ENCODE peak calls at places on chromosomes 7 and 10, in five cellular contexts. One of them, this sample, is unnamed.

GRCh38 chr10:14502451-14502850 is 171.7 kb upstream of the FRMD4A start:
- DNase-seq in CD8-positive, alpha-beta memory T cell: no peak
- DNase-seq in NB4: no peak
- DNase-seq in stimulated activated CD4-positive, alpha-beta T cell treated with anti-CD3 and anti-CD28 coated beads, Interleukin-1b, Interleukin-23, amount 100 ng/mL, for 48 hours: no peak
- DNase-seq in T-helper 2 cell: no peak
- DNase-seq in this sample: no peak

GRCh38 chr10:97023401-97024180 is 162.2 kb downstream of the SLIT1 start:
- DNase-seq in CD8-positive, alpha-beta memory T cell: no peak
- DNase-seq in NB4: no peak
- DNase-seq in stimulated activated CD4-positive, alpha-beta T cell treated with anti-CD3 and anti-CD28 coated beads, Interleukin-1b, Interleukin-23, amount 100 ng/mL, for 48 hours: no peak
- DNase-seq in T-helper 2 cell: no peak
- DNase-seq in this sample: no peak

GRCh38 chr7:14403587-14403986 is 414.1 kb upstream of the ETV1 start:
- DNase-seq in CD8-positive, alpha-beta memory T cell: no peak
- DNase-seq in NB4: no peak
- DNase-seq in stimulated activated CD4-positive, alpha-beta T cell treated with anti-CD3 and anti-CD28 coated beads, Interleukin-1b, Interleukin-23, amount 100 ng/mL, for 48 hours: no peak
- DNase-seq in T-helper 2 cell: no peak
- DNase-seq in this sample: no peak

GRCh38 chr7:1715671-1716074 is 45.6 kb downstream of the ELFN1 start:
- DNase-seq in CD8-positive, alpha-beta memory T cell: no peak
- DNase-seq in NB4: no peak
- DNase-seq in stimulated activated CD4-positive, alpha-beta T cell treated with anti-CD3 and anti-CD28 coated beads, Interleukin-1b, Interleukin-23, amount 100 ng/mL, for 48 hours: no peak
- DNase-seq in T-helper 2 cell: no peak
- DNase-seq in this sample: no peak

GRCh38 chr7:79882916-79883315 is 251.7 kb upstream of the GNAI1 start:
- DNase-seq in CD8-positive, alpha-beta memory T cell: no peak
- DNase-seq in NB4: no peak
- DNase-seq in stimulated activated CD4-positive, alpha-beta T cell treated with anti-CD3 and anti-CD28 coated beads, Interleukin-1b, Interleukin-23, amount 100 ng/mL, for 48 hours: no peak
- DNase-seq in T-helper 2 cell: no peak
- DNase-seq in this sample: no peak

GRCh38 chr10:14220026-14220425 is 110.7 kb downstream of the FRMD4A start:
- DNase-seq in CD8-positive, alpha-beta memory T cell: no peak
- DNase-seq in NB4: no peak
- DNase-seq in stimulated activated CD4-positive, alpha-beta T cell treated with anti-CD3 and anti-CD28 coated beads, Interleukin-1b, Interleukin-23, amount 100 ng/mL, for 48 hours: no peak
- DNase-seq in T-helper 2 cell: no peak
- DNase-seq in this sample: no peak

GRCh38 chr10:19828278-19829049 is 12.2 kb downstream of the PLXDC2 start:
- DNase-seq in CD8-positive, alpha-beta memory T cell: no peak
- DNase-seq in NB4: no peak
- DNase-seq in stimulated activated CD4-positive, alpha-beta T cell treated with anti-CD3 and anti-CD28 coated beads, Interleukin-1b, Interleukin-23, amount 100 ng/mL, for 48 hours: no peak
- DNase-seq in T-helper 2 cell: no peak
- DNase-seq in this sample: no peak

GRCh38 chr10:1083581-1083980 is 27.4 kb downstream of the WDR37 start:
- DNase-seq in CD8-positive, alpha-beta memory T cell: no peak
- DNase-seq in NB4: no peak
- DNase-seq in stimulated activated CD4-positive, alpha-beta T cell treated with anti-CD3 and anti-CD28 coated beads, Interleukin-1b, Interleukin-23, amount 100 ng/mL, for 48 hours: no peak
- DNase-seq in T-helper 2 cell: no peak
- DNase-seq in this sample: no peak

GRCh38 chr7:10973942-10974716 is 457 bp downstream of the PHF14 start:
- DNase-seq in CD8-positive, alpha-beta memory T cell: peak; percentile 10
- DNase-seq in NB4: peak; percentile 64
- DNase-seq in stimulated activated CD4-positive, alpha-beta T cell treated with anti-CD3 and anti-CD28 coated beads, Interleukin-1b, Interleukin-23, amount 100 ng/mL, for 48 hours: peak; percentile 14
- DNase-seq in T-helper 2 cell: peak; percentile 9
- DNase-seq in this sample: peak; percentile 9

GRCh38 chr10:58280982-58281752 is 12.2 kb downstream of the CISD1 start:
- DNase-seq in CD8-positive, alpha-beta memory T cell: no peak
- DNase-seq in NB4: no peak
- DNase-seq in stimulated activated CD4-positive, alpha-beta T cell treated with anti-CD3 and anti-CD28 coated beads, Interleukin-1b, Interleukin-23, amount 100 ng/mL, for 48 hours: no peak
- DNase-seq in T-helper 2 cell: no peak
- DNase-seq in this sample: no peak

GRCh38 chr7:66050990-66051424 is 24.6 kb upstream of the ASL start:
- DNase-seq in CD8-positive, alpha-beta memory T cell: no peak
- DNase-seq in NB4: no peak
- DNase-seq in stimulated activated CD4-positive, alpha-beta T cell treated with anti-CD3 and anti-CD28 coated beads, Interleukin-1b, Interleukin-23, amount 100 ng/mL, for 48 hours: no peak
- DNase-seq in T-helper 2 cell: no peak
- DNase-seq in this sample: no peak

GRCh38 chr7:26151953-26152781 is at the start of gene NFE2L3:
- DNase-seq in CD8-positive, alpha-beta memory T cell: peak; percentile 78
- DNase-seq in NB4: peak; percentile 93
- DNase-seq in stimulated activated CD4-positive, alpha-beta T cell treated with anti-CD3 and anti-CD28 coated beads, Interleukin-1b, Interleukin-23, amount 100 ng/mL, for 48 hours: peak; percentile 84
- DNase-seq in T-helper 2 cell: peak; percentile 76
- DNase-seq in this sample: peak; percentile 83

GRCh38 chr10:92110039-92110794 is 180.7 kb downstream of the CPEB3 start:
- DNase-seq in CD8-positive, alpha-beta memory T cell: no peak
- DNase-seq in NB4: peak; percentile 76
- DNase-seq in stimulated activated CD4-positive, alpha-beta T cell treated with anti-CD3 and anti-CD28 coated beads, Interleukin-1b, Interleukin-23, amount 100 ng/mL, for 48 hours: no peak
- DNase-seq in T-helper 2 cell: no peak
- DNase-seq in this sample: no peak

GRCh38 chr10:128624656-128625530 is 498.7 kb upstream of the MKI67 start:
- DNase-seq in CD8-positive, alpha-beta memory T cell: no peak
- DNase-seq in NB4: no peak
- DNase-seq in stimulated activated CD4-positive, alpha-beta T cell treated with anti-CD3 and anti-CD28 coated beads, Interleukin-1b, Interleukin-23, amount 100 ng/mL, for 48 hours: no peak
- DNase-seq in T-helper 2 cell: no peak
- DNase-seq in this sample: no peak

GRCh38 chr7:116464375-116464774 is 35.2 kb upstream of the CAV2 start:
- DNase-seq in CD8-positive, alpha-beta memory T cell: no peak
- DNase-seq in NB4: no peak
- DNase-seq in stimulated activated CD4-positive, alpha-beta T cell treated with anti-CD3 and anti-CD28 coated beads, Interleukin-1b, Interleukin-23, amount 100 ng/mL, for 48 hours: no peak
- DNase-seq in T-helper 2 cell: no peak
- DNase-seq in this sample: no peak

GRCh38 chr7:133670250-133670649 is 417.4 kb downstream of the EXOC4 start:
- DNase-seq in CD8-positive, alpha-beta memory T cell: no peak
- DNase-seq in NB4: no peak
- DNase-seq in stimulated activated CD4-positive, alpha-beta T cell treated with anti-CD3 and anti-CD28 coated beads, Interleukin-1b, Interleukin-23, amount 100 ng/mL, for 48 hours: no peak
- DNase-seq in T-helper 2 cell: no peak
- DNase-seq in this sample: no peak

GRCh38 chr7:73844848-73845460 is 2.6 kb upstream of the METTL27 start:
- DNase-seq in CD8-positive, alpha-beta memory T cell: no peak
- DNase-seq in NB4: no peak
- DNase-seq in stimulated activated CD4-positive, alpha-beta T cell treated with anti-CD3 and anti-CD28 coated beads, Interleukin-1b, Interleukin-23, amount 100 ng/mL, for 48 hours: no peak
- DNase-seq in T-helper 2 cell: no peak
- DNase-seq in this sample: no peak

GRCh38 chr7:5591547-5591899 is 167.9 kb upstream of the TNRC18 start:
- DNase-seq in CD8-positive, alpha-beta memory T cell: no peak
- DNase-seq in NB4: no peak
- DNase-seq in stimulated activated CD4-positive, alpha-beta T cell treated with anti-CD3 and anti-CD28 coated beads, Interleukin-1b, Interleukin-23, amount 100 ng/mL, for 48 hours: no peak
- DNase-seq in T-helper 2 cell: no peak
- DNase-seq in this sample: no peak

GRCh38 chr10:127082651-127083050 is 113.7 kb downstream of the INSYN2A start:
- DNase-seq in CD8-positive, alpha-beta memory T cell: no peak
- DNase-seq in NB4: no peak
- DNase-seq in stimulated activated CD4-positive, alpha-beta T cell treated with anti-CD3 and anti-CD28 coated beads, Interleukin-1b, Interleukin-23, amount 100 ng/mL, for 48 hours: no peak
- DNase-seq in T-helper 2 cell: no peak
- DNase-seq in this sample: no peak

GRCh38 chr7:115499966-115500365 is 530.6 kb downstream of the TFEC start:
- DNase-seq in CD8-positive, alpha-beta memory T cell: no peak
- DNase-seq in NB4: no peak
- DNase-seq in stimulated activated CD4-positive, alpha-beta T cell treated with anti-CD3 and anti-CD28 coated beads, Interleukin-1b, Interleukin-23, amount 100 ng/mL, for 48 hours: no peak
- DNase-seq in T-helper 2 cell: no peak
- DNase-seq in this sample: no peak

GRCh38 chr10:70362357-70362756 is 20.1 kb downstream of the LRRC20 start:
- DNase-seq in CD8-positive, alpha-beta memory T cell: no peak
- DNase-seq in NB4: peak; percentile 39
- DNase-seq in stimulated activated CD4-positive, alpha-beta T cell treated with anti-CD3 and anti-CD28 coated beads, Interleukin-1b, Interleukin-23, amount 100 ng/mL, for 48 hours: no peak
- DNase-seq in T-helper 2 cell: no peak
- DNase-seq in this sample: no peak